ENCODE peak calls at places on chromosome 12, in five cellular contexts. One of them, this sample, is unnamed.

GRCh38 chr12:93614917-93615596 is 42.6 kb downstream of the SOCS2 start:
- DNase-seq in heart left ventricle: no peak
- DNase-seq in thyroid gland: no peak
- DNase-seq in cardiac fibroblast: no peak
- DNase-seq in astrocyte of the spinal cord: peak
- DNase-seq in this sample: no peak

GRCh38 chr12:132955094-132955932 is 793 bp downstream of the ZNF605 start:
- DNase-seq in heart left ventricle: peak
- DNase-seq in thyroid gland: peak
- DNase-seq in cardiac fibroblast: peak
- DNase-seq in astrocyte of the spinal cord: peak
- DNase-seq in this sample: peak

GRCh38 chr12:114069507-114069906 is 103.4 kb upstream of the RBM19 start:
- DNase-seq in heart left ventricle: no peak
- DNase-seq in thyroid gland: no peak
- DNase-seq in cardiac fibroblast: no peak
- DNase-seq in astrocyte of the spinal cord: no peak
- DNase-seq in this sample: no peak

GRCh38 chr12:21428241-21428640 is 9.2 kb upstream of the PYROXD1 start:
- DNase-seq in heart left ventricle: no peak
- DNase-seq in thyroid gland: no peak
- DNase-seq in cardiac fibroblast: peak
- DNase-seq in astrocyte of the spinal cord: peak
- DNase-seq in this sample: no peak

GRCh38 chr12:82047480-82047879 is 288.3 kb upstream of the PPFIA2 start:
- DNase-seq in heart left ventricle: no peak
- DNase-seq in thyroid gland: no peak
- DNase-seq in cardiac fibroblast: no peak
- DNase-seq in astrocyte of the spinal cord: no peak
- DNase-seq in this sample: peak

GRCh38 chr12:132200800-132201199 is 56.5 kb downstream of the NOC4L start:
- DNase-seq in heart left ventricle: no peak
- DNase-seq in thyroid gland: no peak
- DNase-seq in cardiac fibroblast: no peak
- DNase-seq in astrocyte of the spinal cord: no peak
- DNase-seq in this sample: no peak

GRCh38 chr12:55876110-55876509 is 33.4 kb upstream of the MMP19 start:
- DNase-seq in heart left ventricle: no peak
- DNase-seq in thyroid gland: no peak
- DNase-seq in cardiac fibroblast: no peak
- DNase-seq in astrocyte of the spinal cord: no peak
- DNase-seq in this sample: no peak

GRCh38 chr12:70692681-70693288 is 55.6 kb upstream of the PTPRB start:
- DNase-seq in heart left ventricle: no peak
- DNase-seq in thyroid gland: no peak
- DNase-seq in cardiac fibroblast: peak
- DNase-seq in astrocyte of the spinal cord: peak
- DNase-seq in this sample: peak

GRCh38 chr12:75744607-75745256 is 233.3 kb upstream of the KRR1 start:
- DNase-seq in heart left ventricle: no peak
- DNase-seq in thyroid gland: no peak
- DNase-seq in cardiac fibroblast: no peak
- DNase-seq in astrocyte of the spinal cord: no peak
- DNase-seq in this sample: no peak

GRCh38 chr12:89980236-89980635 is 271.6 kb upstream of the ATP2B1 start:
- DNase-seq in heart left ventricle: peak
- DNase-seq in thyroid gland: no peak
- DNase-seq in cardiac fibroblast: peak
- DNase-seq in astrocyte of the spinal cord: no peak
- DNase-seq in this sample: peak

GRCh38 chr12:47028186-47028585 is 51.2 kb upstream of the PCED1B start:
- DNase-seq in heart left ventricle: no peak
- DNase-seq in thyroid gland: no peak
- DNase-seq in cardiac fibroblast: no peak
- DNase-seq in astrocyte of the spinal cord: no peak
- DNase-seq in this sample: no peak

GRCh38 chr12:120066341-120066740 is 50.2 kb downstream of the RAB35 start:
- DNase-seq in heart left ventricle: no peak
- DNase-seq in thyroid gland: no peak
- DNase-seq in cardiac fibroblast: no peak
- DNase-seq in astrocyte of the spinal cord: no peak
- DNase-seq in this sample: peak

GRCh38 chr12:122825773-122826724 is 9.2 kb upstream of the HIP1R start:
- DNase-seq in heart left ventricle: no peak
- DNase-seq in thyroid gland: peak
- DNase-seq in cardiac fibroblast: no peak
- DNase-seq in astrocyte of the spinal cord: peak
- DNase-seq in this sample: peak

GRCh38 chr12:71967176-71967575 is 28.5 kb downstream of the TPH2 start:
- DNase-seq in heart left ventricle: no peak
- DNase-seq in thyroid gland: no peak
- DNase-seq in cardiac fibroblast: no peak
- DNase-seq in astrocyte of the spinal cord: no peak
- DNase-seq in this sample: peak

GRCh38 chr12:59166457-59166856 is 246.2 kb upstream of the LRIG3 start:
- DNase-seq in heart left ventricle: no peak
- DNase-seq in thyroid gland: no peak
- DNase-seq in cardiac fibroblast: no peak
- DNase-seq in astrocyte of the spinal cord: no peak
- DNase-seq in this sample: no peak

GRCh38 chr12:88925370-88925915 is 345.2 kb upstream of the KITLG start:
- DNase-seq in heart left ventricle: no peak
- DNase-seq in thyroid gland: no peak
- DNase-seq in cardiac fibroblast: peak
- DNase-seq in astrocyte of the spinal cord: no peak
- DNase-seq in this sample: no peak

GRCh38 chr12:104751024-104751570 is 207.0 kb downstream of the SLC41A2 start:
- DNase-seq in heart left ventricle: no peak
- DNase-seq in thyroid gland: no peak
- DNase-seq in cardiac fibroblast: no peak
- DNase-seq in astrocyte of the spinal cord: no peak
- DNase-seq in this sample: no peak

GRCh38 chr12:92467886-92468285 is 234.9 kb upstream of the PLEKHG7 start:
- DNase-seq in heart left ventricle: no peak
- DNase-seq in thyroid gland: no peak
- DNase-seq in cardiac fibroblast: no peak
- DNase-seq in astrocyte of the spinal cord: no peak
- DNase-seq in this sample: peak

GRCh38 chr12:128755565-128755964 is 68.2 kb downstream of the SLC15A4 start:
- DNase-seq in heart left ventricle: no peak
- DNase-seq in thyroid gland: no peak
- DNase-seq in cardiac fibroblast: no peak
- DNase-seq in astrocyte of the spinal cord: no peak
- DNase-seq in this sample: peak

GRCh38 chr12:15268927-15269552 is 47.8 kb upstream of the RERG start:
- DNase-seq in heart left ventricle: peak
- DNase-seq in thyroid gland: peak
- DNase-seq in cardiac fibroblast: peak
- DNase-seq in astrocyte of the spinal cord: peak
- DNase-seq in this sample: peak

GRCh38 chr12:47164730-47165439 is 85.1 kb upstream of the AMIGO2 start:
- DNase-seq in heart left ventricle: no peak
- DNase-seq in thyroid gland: no peak
- DNase-seq in cardiac fibroblast: peak
- DNase-seq in astrocyte of the spinal cord: peak
- DNase-seq in this sample: no peak

GRCh38 chr12:52217223-52217622 is 15.8 kb upstream of the KRT7 start:
- DNase-seq in heart left ventricle: peak
- DNase-seq in thyroid gland: peak
- DNase-seq in cardiac fibroblast: peak
- DNase-seq in astrocyte of the spinal cord: no peak
- DNase-seq in this sample: peak

GRCh38 chr12:126602611-126603010 is 1537.4 kb downstream of the AACS start:
- DNase-seq in heart left ventricle: no peak
- DNase-seq in thyroid gland: no peak
- DNase-seq in cardiac fibroblast: no peak
- DNase-seq in astrocyte of the spinal cord: no peak
- DNase-seq in this sample: no peak

GRCh38 chr12:58537278-58537677 is 383.0 kb downstream of the LRIG3 start:
- DNase-seq in heart left ventricle: no peak
- DNase-seq in thyroid gland: no peak
- DNase-seq in cardiac fibroblast: peak
- DNase-seq in astrocyte of the spinal cord: peak
- DNase-seq in this sample: peak

GRCh38 chr12:57845478-57846284 is 848 bp downstream of the CTDSP2 start:
- DNase-seq in heart left ventricle: peak
- DNase-seq in thyroid gland: peak
- DNase-seq in cardiac fibroblast: peak
- DNase-seq in astrocyte of the spinal cord: peak
- DNase-seq in this sample: peak

GRCh38 chr12:103241184-103241583 is 254.6 kb downstream of the C12orf42 start:
- DNase-seq in heart left ventricle: no peak
- DNase-seq in thyroid gland: no peak
- DNase-seq in cardiac fibroblast: no peak
- DNase-seq in astrocyte of the spinal cord: no peak
- DNase-seq in this sample: no peak

GRCh38 chr12:70920891-70921290 is 353 bp upstream of the PTPRR start:
- DNase-seq in heart left ventricle: no peak
- DNase-seq in thyroid gland: no peak
- DNase-seq in cardiac fibroblast: no peak
- DNase-seq in astrocyte of the spinal cord: no peak
- DNase-seq in this sample: no peak

GRCh38 chr12:26810330-26810729 is 22.7 kb downstream of the ITPR2 start:
- DNase-seq in heart left ventricle: peak
- DNase-seq in thyroid gland: peak
- DNase-seq in cardiac fibroblast: peak
- DNase-seq in astrocyte of the spinal cord: peak
- DNase-seq in this sample: peak

GRCh38 chr12:113788020-113788856 is 177.9 kb downstream of the RBM19 start:
- DNase-seq in heart left ventricle: no peak
- DNase-seq in thyroid gland: no peak
- DNase-seq in cardiac fibroblast: peak
- DNase-seq in astrocyte of the spinal cord: peak
- DNase-seq in this sample: peak

GRCh38 chr12:132154941-132155770 is 10.9 kb downstream of the NOC4L start:
- DNase-seq in heart left ventricle: peak
- DNase-seq in thyroid gland: no peak
- DNase-seq in cardiac fibroblast: no peak
- DNase-seq in astrocyte of the spinal cord: no peak
- DNase-seq in this sample: no peak

GRCh38 chr12:123336530-123336929 is 28.1 kb downstream of the SBNO1 start:
- DNase-seq in heart left ventricle: no peak
- DNase-seq in thyroid gland: no peak
- DNase-seq in cardiac fibroblast: no peak
- DNase-seq in astrocyte of the spinal cord: no peak
- DNase-seq in this sample: no peak

GRCh38 chr12:122646568-122647220 is 56.5 kb downstream of the HCAR2 start:
- DNase-seq in heart left ventricle: no peak
- DNase-seq in thyroid gland: no peak
- DNase-seq in cardiac fibroblast: peak
- DNase-seq in astrocyte of the spinal cord: peak
- DNase-seq in this sample: peak

GRCh38 chr12:50211392-50212070 is 44.4 kb upstream of the CERS5 start:
- DNase-seq in heart left ventricle: no peak
- DNase-seq in thyroid gland: no peak
- DNase-seq in cardiac fibroblast: peak
- DNase-seq in astrocyte of the spinal cord: peak
- DNase-seq in this sample: no peak
- H3K4me3 ChIP-seq in heart left ventricle: no peak
- H3K4me3 ChIP-seq in thyroid gland: no peak
- H3K4me3 ChIP-seq in cardiac fibroblast: no peak
- H3K4me3 ChIP-seq in astrocyte of the spinal cord: no peak
- H3K4me3 ChIP-seq in this sample: no peak

GRCh38 chr12:65237153-65237552 is 41.3 kb upstream of the MSRB3 start:
- DNase-seq in heart left ventricle: no peak
- DNase-seq in thyroid gland: no peak
- DNase-seq in cardiac fibroblast: no peak
- DNase-seq in astrocyte of the spinal cord: no peak
- DNase-seq in this sample: no peak

GRCh38 chr12:65229441-65229840 is 49.0 kb upstream of the MSRB3 start:
- DNase-seq in heart left ventricle: no peak
- DNase-seq in thyroid gland: no peak
- DNase-seq in cardiac fibroblast: peak
- DNase-seq in astrocyte of the spinal cord: peak
- DNase-seq in this sample: peak

GRCh38 chr12:65232490-65233077 is 45.9 kb upstream of the MSRB3 start:
- DNase-seq in heart left ventricle: no peak
- DNase-seq in thyroid gland: no peak
- DNase-seq in cardiac fibroblast: peak
- DNase-seq in astrocyte of the spinal cord: peak
- DNase-seq in this sample: peak
- TF ChIP-seq CTCF in heart left ventricle: peak
- TF ChIP-seq CTCF in thyroid gland: peak
- TF ChIP-seq CTCF in cardiac fibroblast: peak
- TF ChIP-seq CTCF in astrocyte of the spinal cord: peak
- TF ChIP-seq CTCF in this sample: no peak

GRCh38 chr12:4245446-4245845 is 28.1 kb upstream of the CCND2 start:
- DNase-seq in heart left ventricle: no peak
- DNase-seq in thyroid gland: no peak
- DNase-seq in cardiac fibroblast: no peak
- DNase-seq in astrocyte of the spinal cord: no peak
- DNase-seq in this sample: no peak

GRCh38 chr12:4242595-4242994 is 31.0 kb upstream of the CCND2 start:
- DNase-seq in heart left ventricle: no peak
- DNase-seq in thyroid gland: no peak
- DNase-seq in cardiac fibroblast: no peak
- DNase-seq in astrocyte of the spinal cord: no peak
- DNase-seq in this sample: no peak

GRCh38 chr12:4244868-4245267 is 28.7 kb upstream of the CCND2 start:
- DNase-seq in heart left ventricle: no peak
- DNase-seq in thyroid gland: no peak
- DNase-seq in cardiac fibroblast: no peak
- DNase-seq in astrocyte of the spinal cord: no peak
- DNase-seq in this sample: no peak

GRCh38 chr12:4241592-4241991 is 32.0 kb upstream of the CCND2 start:
- DNase-seq in heart left ventricle: no peak
- DNase-seq in thyroid gland: no peak
- DNase-seq in cardiac fibroblast: no peak
- DNase-seq in astrocyte of the spinal cord: no peak
- DNase-seq in this sample: no peak

DNA sequence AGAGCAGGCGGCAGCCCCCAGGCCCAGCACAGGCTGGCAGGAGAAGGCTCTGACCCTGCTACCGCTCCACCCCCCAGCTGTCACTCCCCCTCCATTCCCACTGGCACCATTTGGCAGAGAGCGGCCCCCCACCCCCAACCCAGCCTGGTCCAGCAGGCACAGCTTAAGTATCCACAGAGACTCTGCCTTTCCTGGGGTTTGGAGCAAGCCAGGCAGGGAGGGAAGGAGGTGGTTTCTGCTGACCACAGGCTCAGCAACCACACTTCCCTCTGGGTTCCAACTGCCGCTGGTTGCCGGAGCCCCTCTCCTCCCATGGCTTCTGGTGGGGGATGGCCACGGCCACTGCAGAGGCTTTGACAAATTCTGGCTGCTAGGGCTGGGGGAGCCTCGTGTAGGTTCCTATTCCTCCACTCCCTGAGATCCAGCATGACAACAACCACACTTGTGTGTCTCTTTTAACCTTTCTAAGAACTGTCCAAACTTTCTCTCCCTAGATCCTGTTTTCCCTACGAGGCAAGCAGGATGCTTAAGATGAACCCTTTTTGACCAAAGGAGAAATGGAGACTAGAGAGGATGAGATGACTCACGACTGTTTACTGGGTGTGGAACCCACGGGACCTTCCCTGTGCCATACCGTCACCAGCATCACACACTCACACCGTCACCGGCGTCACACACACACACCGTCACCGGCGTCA is 30.3 kb upstream of the CCND2 start:
- DNase-seq in heart left ventricle: no peak
- DNase-seq in thyroid gland: no peak
- DNase-seq in cardiac fibroblast: no peak
- DNase-seq in astrocyte of the spinal cord: no peak
- DNase-seq in this sample: no peak
- H3K4me3 ChIP-seq in heart left ventricle: no peak
- H3K4me3 ChIP-seq in thyroid gland: no peak
- H3K4me3 ChIP-seq in cardiac fibroblast: no peak
- H3K4me3 ChIP-seq in astrocyte of the spinal cord: no peak
- H3K4me3 ChIP-seq in this sample: no peak

GRCh38 chr12:49763006-49763591 is 21.7 kb downstream of the TMBIM6 start:
- DNase-seq in heart left ventricle: peak
- DNase-seq in thyroid gland: peak
- DNase-seq in cardiac fibroblast: peak
- DNase-seq in astrocyte of the spinal cord: peak
- DNase-seq in this sample: peak
- TF ChIP-seq CTCF in heart left ventricle: peak
- TF ChIP-seq CTCF in thyroid gland: peak
- TF ChIP-seq CTCF in cardiac fibroblast: peak
- TF ChIP-seq CTCF in astrocyte of the spinal cord: peak
- TF ChIP-seq CTCF in this sample: peak